ENCODE peak calls at places on chromosomes 1 and 21, in ten cellular contexts. F, B, U, M, A, D, Y, P, N and O are unnamed samples.
A peak's percentile ranks its signal among the peaks of the same experiment; 100 is the strongest.

GRCh38 chr21:41358193-41359166 is 3.3 kb upstream of the MX2 start:
- DNase-seq in F (no peak), D (no peak), Y (no peak), P (no peak), A (no peak), M (no peak), U (no peak), B (no peak), N (no peak), O (no peak)

GRCh38 chr1:223204424-223204823 is 61.4 kb upstream of the TLR5 start:
- DNase-seq in M (no peak), F (no peak), D (no peak), U (no peak), P (no peak), N (no peak), Y (no peak), B (no peak), A (no peak), O (peak; percentile 21)

GRCh38 chr1:220189750-220190347 is 82.4 kb downstream of the RAB3GAP2 start:
- DNase-seq in B (peak; percentile 45), D (no peak), P (peak; percentile 47), A (no peak), F (no peak), Y (no peak), N (peak; percentile 52), U (peak; percentile 40), M (no peak), O (no peak)

GRCh38 chr1:155940993-155941844 is at the start of gene RXFP4:
- DNase-seq in U (no peak), D (no peak), B (no peak), F (no peak), Y (no peak), M (no peak), A (no peak), P (no peak), N (peak; percentile 59), O (no peak)

GRCh38 chr1:41003640-41004220 is 17.8 kb downstream of the SLFNL1 start:
- DNase-seq in P (peak; percentile 99), B (peak; percentile 96), M (peak; percentile 100), Y (peak; percentile 58), U (peak; percentile 96), D (peak; percentile 86), F (peak; percentile 94), N (peak; percentile 85), A (peak; percentile 95), O (peak; percentile 91)

GRCh38 chr1:157969693-157970485 is 23.6 kb upstream of the KIRREL1 start:
- DNase-seq in D (no peak), P (peak; percentile 91), M (peak; percentile 88), A (no peak), U (no peak), N (peak; percentile 33), Y (no peak), F (no peak), B (peak; percentile 84), O (no peak)

GRCh38 chr1:26045712-26046312 is at the start of gene SLC30A2:
- DNase-seq in N (no peak), D (no peak), M (no peak), U (peak; percentile 16), A (no peak), F (no peak), Y (no peak), B (peak; percentile 47), P (no peak), O (no peak)

GRCh38 chr1:84330125-84330984 is 28.8 kb downstream of the SAMD13 start:
- DNase-seq in M (no peak), Y (no peak), B (no peak), F (no peak), N (no peak), U (peak; percentile 78), P (no peak), D (no peak), A (no peak), O (no peak)

GRCh38 chr21:37276377-37276776 is 9.2 kb upstream of the VPS26C start:
- DNase-seq in B (no peak), P (no peak), D (no peak), N (no peak), U (no peak), M (no peak), Y (no peak), F (no peak), A (no peak), O (no peak)

GRCh38 chr21:32336711-32337110 is 38.1 kb downstream of the MRAP start:
- DNase-seq in F (no peak), B (peak; percentile 31), N (no peak), A (no peak), P (peak; percentile 13), Y (no peak), U (no peak), D (no peak), M (no peak), O (peak; percentile 33)

GRCh38 chr1:201807958-201808632 is 20.9 kb upstream of the IPO9 start:
- DNase-seq in F (no peak), Y (no peak), M (no peak), A (no peak), B (no peak), U (no peak), D (no peak), P (no peak), N (no peak), O (no peak)

GRCh38 chr1:152398812-152399698 is 15.0 kb downstream of the CRNN start:
- DNase-seq in D (no peak), Y (no peak), M (peak; percentile 74), U (no peak), F (peak; percentile 16), P (peak; percentile 14), A (no peak), N (peak; percentile 7), B (peak; percentile 29), O (no peak)

GRCh38 chr1:173064011-173064410 is 13.3 kb upstream of the TNFSF18 start:
- DNase-seq in D (no peak), P (peak; percentile 11), A (no peak), Y (no peak), M (no peak), N (no peak), F (no peak), U (no peak), B (no peak), O (no peak)

GRCh38 chr1:12434174-12434573 is 183.8 kb downstream of the DHRS3 start:
- DNase-seq in P (peak; percentile 72), D (peak; percentile 43), F (peak; percentile 80), M (peak; percentile 49), N (no peak), B (no peak), A (no peak), U (no peak), Y (no peak), O (no peak)

GRCh38 chr21:33441489-33442477 is 38.0 kb downstream of the TMEM50B start:
- DNase-seq in Y (no peak), P (peak; percentile 77), B (peak; percentile 53), N (no peak), M (peak; percentile 76), A (no peak), D (no peak), U (peak; percentile 74), F (no peak), O (no peak)